ENCODE peak calls at places on chromosomes 13 and 19, in five cellular contexts. V is adrenal gland, O is activated B cell treated with CpG ODN at 0.5 μM for 24 hours, P is Peyer's patch, J is left ventricle myocardium inferior. R is an unnamed sample.

GRCh38 chr19:29119582-29119981 is 93.4 kb downstream of the UQCRFS1 start:
- DNase-seq in V (no peak), O (no peak), P (no peak), J (no peak), R (no peak)

GRCh38 chr13:114111577-114111976 is 20.8 kb downstream of the RASA3 start:
- DNase-seq in V (peak), O (no peak), P (no peak), J (no peak), R (peak)

GRCh38 chr13:40680659-40681323 is 14.3 kb upstream of the FOXO1 start:
- DNase-seq in V (no peak), O (no peak), P (no peak), J (no peak), R (no peak)

GRCh38 chr13:114053026-114053425 is 79.2 kb upstream of the C13orf46 start:
- DNase-seq in V (no peak), O (no peak), P (no peak), J (no peak), R (no peak)

GRCh38 chr13:22897571-22898314 is 283.0 kb upstream of the SGCG start:
- DNase-seq in V (no peak), O (no peak), P (no peak), J (no peak), R (no peak)

GRCh38 chr13:44660050-44660449 is 83.9 kb upstream of the TSC22D1 start:
- DNase-seq in V (no peak), O (no peak), P (no peak), J (no peak), R (no peak)

GRCh38 chr13:59236309-59236939 is 927.3 kb downstream of the DIAPH3 start:
- DNase-seq in V (no peak), O (no peak), P (no peak), J (no peak), R (no peak)

GRCh38 chr19:48812094-48812929 is 1.5 kb upstream of the BCAT2 start:
- DNase-seq in V (peak), O (peak), P (peak), J (peak), R (no peak)

GRCh38 chr19:41320568-41320967 is 10.6 kb downstream of the CCDC97 start:
- DNase-seq in V (no peak), O (no peak), P (no peak), J (no peak), R (no peak)

GRCh38 chr13:95197548-95197947 is 103.7 kb downstream of the ABCC4 start:
- DNase-seq in V (no peak), O (no peak), P (no peak), J (no peak), R (no peak)

GRCh38 chr19:18020212-18021067 is 12.5 kb downstream of the ARRDC2 start:
- DNase-seq in V (peak), O (no peak), P (no peak), J (peak), R (no peak)

GRCh38 chr13:44422755-44423643 is 49.4 kb downstream of the SERP2 start:
- DNase-seq in V (no peak), O (no peak), P (no peak), J (no peak), R (no peak)

GRCh38 chr13:33087091-33087490 is 70.9 kb downstream of the KL start:
- DNase-seq in V (no peak), O (no peak), P (no peak), J (no peak), R (no peak)

GRCh38 chr13:35140321-35140720 is 198.3 kb downstream of the NBEA start:
- DNase-seq in V (no peak), O (no peak), P (no peak), J (no peak), R (no peak)

GRCh38 chr13:79779761-79780160 is 298.8 kb downstream of the NDFIP2 start:
- DNase-seq in V (peak), O (no peak), P (no peak), J (no peak), R (no peak)

GRCh38 chr13:48393698-48394085 is 19.2 kb downstream of the LPAR6 start:
- DNase-seq in V (no peak), O (no peak), P (no peak), J (no peak), R (no peak)

GRCh38 chr13:46795321-46795720 is 1.6 kb downstream of the ESD start:
- DNase-seq in V (no peak), O (no peak), P (no peak), J (no peak), R (no peak)

GRCh38 chr19:34588249-34588648 is 88.7 kb downstream of the SCGB2B2 start:
- DNase-seq in V (no peak), O (no peak), P (no peak), J (no peak), R (no peak)

GRCh38 chr19:51094696-51095279 is 12.1 kb upstream of the KLK14 start:
- DNase-seq in V (no peak), O (no peak), P (no peak), J (no peak), R (peak)

DNA sequence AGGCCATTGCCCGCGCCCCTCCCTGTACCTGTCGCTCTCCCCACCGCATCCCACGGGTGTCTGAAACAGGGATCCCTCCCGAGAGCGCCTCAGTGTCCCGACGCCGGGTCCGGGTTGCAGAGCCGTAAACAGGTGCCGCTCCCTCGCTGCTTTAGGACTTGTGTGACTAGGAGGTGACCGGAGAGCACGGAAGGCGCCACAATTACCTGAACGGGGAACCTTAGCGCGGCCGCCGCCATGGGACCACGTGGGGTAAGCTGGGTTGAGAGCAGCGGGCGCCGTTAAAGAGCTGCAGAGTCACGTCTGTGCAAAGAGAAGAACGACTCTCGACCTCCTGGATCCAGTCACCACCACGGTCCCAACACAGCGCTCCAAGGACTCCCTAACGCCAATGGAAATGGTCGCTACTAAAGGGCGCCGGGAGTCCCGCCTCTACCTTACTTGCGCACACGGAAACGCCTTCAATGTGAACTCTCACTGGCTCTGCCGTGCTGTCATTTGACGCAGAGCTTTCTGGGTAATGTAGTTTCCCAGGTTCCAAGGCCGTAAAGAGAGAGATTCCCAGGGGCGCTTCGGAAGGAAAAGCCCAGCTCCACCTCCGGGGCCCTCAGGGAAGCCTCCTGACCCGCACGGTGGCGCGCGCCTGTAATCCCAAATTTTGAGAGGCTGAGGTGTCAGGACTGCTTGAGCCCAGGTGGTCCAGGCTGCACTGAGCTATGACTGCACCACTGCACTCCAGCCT is at the start of gene ZNF552:
- DNase-seq in V (peak), O (peak), P (peak), J (peak), R (peak)
- TF ChIP-seq CTCF in V (no peak), O (no peak), P (no peak), J (peak), R (no peak)

DNA sequence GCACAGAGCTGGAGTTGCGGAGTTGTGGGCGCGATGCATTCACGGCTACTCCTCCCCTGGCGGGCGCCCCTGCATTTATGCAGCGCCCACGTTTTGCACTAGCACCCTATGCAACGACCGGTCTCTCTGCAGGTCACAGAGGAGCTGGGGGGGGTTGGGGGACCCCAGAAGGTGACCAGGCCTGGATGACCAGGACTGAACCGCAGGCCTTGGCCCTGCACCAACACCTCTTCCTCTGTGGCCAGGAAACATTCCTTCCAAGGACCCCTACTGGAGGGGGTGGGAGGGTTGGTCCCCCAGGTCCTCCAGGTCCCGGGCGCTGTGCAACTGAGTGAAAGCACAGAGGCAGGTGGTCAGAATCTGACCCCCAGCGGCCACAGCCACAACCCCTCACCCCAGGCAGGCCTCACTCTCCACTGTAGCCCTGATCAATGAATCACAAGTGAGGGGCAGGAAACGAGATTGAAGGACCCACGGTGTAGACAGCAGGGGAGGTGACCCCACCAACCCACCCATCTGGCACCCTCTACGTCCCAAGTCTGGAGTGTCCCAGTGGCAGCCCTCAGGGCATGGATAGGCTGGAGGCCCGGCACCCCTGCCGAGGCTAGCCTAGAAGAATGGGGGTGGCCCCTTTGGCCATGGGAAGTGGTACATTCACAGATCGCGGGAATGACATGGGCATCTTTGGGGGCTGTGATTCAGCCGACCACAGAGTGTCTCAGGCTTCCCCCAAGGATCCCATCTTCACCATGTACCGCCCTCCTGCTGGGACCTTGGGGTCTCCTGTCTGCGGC is 11.1 kb upstream of the MKNK2 start:
- DNase-seq in V (peak), O (no peak), P (no peak), J (no peak), R (no peak)
- TF ChIP-seq CTCF in V (no peak), O (no peak), P (no peak), J (no peak), R (no peak)

DNA sequence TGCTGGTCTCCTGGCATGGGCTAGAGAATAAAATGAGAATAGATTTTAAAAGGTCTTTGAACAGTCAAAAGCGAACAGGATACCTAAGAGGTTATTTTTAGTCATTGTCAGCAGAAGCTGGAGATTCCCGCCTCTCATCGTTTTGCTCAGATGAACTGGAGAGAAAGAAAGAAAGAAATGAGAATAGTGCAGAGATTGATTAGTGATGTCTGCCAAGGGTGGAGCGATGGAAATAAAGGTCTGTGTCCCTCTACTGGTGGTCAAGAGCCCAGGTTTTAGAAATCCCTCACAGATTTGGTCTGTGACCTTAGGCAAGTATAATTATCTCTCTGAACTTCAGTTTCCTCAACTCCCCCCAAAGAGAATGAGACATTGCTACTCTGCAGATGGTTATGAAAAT is 5.4 kb downstream of the NCAN start:
- DNase-seq in V (no peak), O (no peak), P (no peak), J (no peak), R (no peak)
- TF ChIP-seq CTCF in V (no peak), O (no peak), P (no peak), J (no peak), R (no peak)

GRCh38 chr13:81872581-81872980 is 1531.7 kb upstream of the SPRY2 start:
- DNase-seq in V (no peak), O (no peak), P (no peak), J (no peak), R (no peak)
- TF ChIP-seq CTCF in V (no peak), O (no peak), P (no peak), J (no peak), R (no peak)

GRCh38 chr19:58366576-58367430 is 4.3 kb upstream of the ZNF497 start:
- DNase-seq in V (no peak), O (no peak), P (no peak), J (no peak), R (no peak)

GRCh38 chr19:58368561-58369360 is 6.2 kb upstream of the ZNF497 start:
- DNase-seq in V (no peak), O (no peak), P (no peak), J (no peak), R (no peak)

GRCh38 chr19:58367698-58368454 is 5.3 kb upstream of the ZNF497 start:
- DNase-seq in V (no peak), O (no peak), P (no peak), J (no peak), R (no peak)

GRCh38 chr19:58374200-58374599 is 6.6 kb downstream of the ZNF837 start:
- DNase-seq in V (no peak), O (no peak), P (no peak), J (no peak), R (no peak)

DNA sequence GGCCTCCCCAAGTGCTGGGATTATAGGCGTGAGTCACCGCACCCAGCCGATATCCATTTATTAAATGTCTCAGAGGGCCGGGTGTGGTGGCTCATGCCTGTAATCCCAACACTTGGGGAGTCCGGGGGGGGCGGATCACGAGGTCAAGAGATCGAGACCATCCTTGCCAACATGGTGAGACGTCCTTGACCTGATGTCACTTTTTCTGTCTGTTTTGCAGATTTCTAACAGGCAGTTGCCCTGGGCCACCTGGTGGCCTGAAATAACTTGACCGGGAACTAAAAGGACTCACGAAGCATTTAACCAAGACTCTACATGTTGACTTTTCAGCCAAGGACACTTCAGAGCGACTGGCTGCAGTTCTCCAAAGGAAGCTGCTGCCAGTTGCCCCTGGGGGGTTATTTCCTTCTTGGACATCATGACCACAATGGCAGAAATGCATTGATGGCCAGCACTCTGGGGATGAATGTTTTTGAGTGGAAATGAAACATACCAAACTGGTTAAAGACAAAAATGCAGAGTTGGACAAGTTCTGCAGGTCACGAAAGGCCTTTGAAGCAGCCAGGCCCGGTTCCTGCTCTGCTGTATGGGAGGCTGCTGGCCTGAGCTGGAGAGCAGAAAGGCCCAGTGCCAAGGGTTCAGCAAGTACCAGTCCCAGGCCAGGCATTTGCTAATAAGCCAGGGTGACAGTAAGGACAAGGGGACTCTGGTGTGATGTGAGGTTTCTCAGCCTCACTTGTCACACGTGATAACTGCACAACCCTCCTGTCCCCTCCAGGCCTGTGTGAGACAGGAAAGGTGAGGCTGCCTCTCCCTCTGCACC is 8.3 kb downstream of the ZNF837 start:
- DNase-seq in V (no peak), O (no peak), P (no peak), J (peak), R (no peak)
- TF ChIP-seq CTCF in V (no peak), O (no peak), P (no peak), J (peak), R (no peak)